ENCODE peak calls at places on chromosomes 6 and 20, in seven cellular contexts. Q, Y, I, T, H, U and L are unnamed samples.

GRCh38 chr6:31836676-31837611 is 9.4 kb downstream of the HSPA1B start:
- DNase-seq in Q (no peak), Y (no peak), I (no peak), T (peak), H (no peak), U (no peak), L (no peak)

GRCh38 chr6:47241742-47242482 is 67.8 kb downstream of the TNFRSF21 start:
- DNase-seq in Q (no peak), Y (no peak), I (no peak), T (no peak), H (no peak), U (no peak), L (no peak)

GRCh38 chr6:89146748-89147715 is 1.2 kb downstream of the PM20D2 start:
- DNase-seq in Q (no peak), Y (no peak), I (peak), T (no peak), H (no peak), U (no peak), L (no peak)

GRCh38 chr6:158991017-158991723 is 8.8 kb downstream of the RSPH3 start:
- DNase-seq in Q (no peak), Y (no peak), I (no peak), T (no peak), H (no peak), U (no peak), L (no peak)

GRCh38 chr6:41637179-41638001 is 878 bp upstream of the MDFI start:
- DNase-seq in Q (peak), Y (no peak), I (no peak), T (no peak), H (no peak), U (peak), L (no peak)

GRCh38 chr6:15451738-15452137 is 205.9 kb downstream of the JARID2 start:
- DNase-seq in Q (no peak), Y (no peak), I (no peak), T (no peak), H (no peak), U (no peak), L (no peak)

GRCh38 chr6:148037496-148037895 is 305.1 kb upstream of the SASH1 start:
- DNase-seq in Q (no peak), Y (no peak), I (no peak), T (no peak), H (no peak), U (no peak), L (no peak)

GRCh38 chr6:87391334-87391733 is 16.4 kb upstream of the CFAP206 start:
- DNase-seq in Q (peak), Y (no peak), I (peak), T (peak), H (no peak), U (no peak), L (no peak)

GRCh38 chr20:11718474-11719094 is 199.1 kb upstream of the BTBD3 start:
- DNase-seq in Q (no peak), Y (no peak), I (no peak), T (no peak), H (no peak), U (no peak), L (no peak)

GRCh38 chr20:38547288-38547825 is 33.6 kb upstream of the ADIG start:
- DNase-seq in Q (no peak), Y (no peak), I (no peak), T (no peak), H (no peak), U (no peak), L (no peak)

GRCh38 chr6:77609106-77609505 is 43.7 kb upstream of the MEI4 start:
- DNase-seq in Q (no peak), Y (no peak), I (no peak), T (no peak), H (no peak), U (no peak), L (no peak)

GRCh38 chr6:24996145-24996836 is 60.5 kb upstream of the RIPOR2 start:
- DNase-seq in Q (no peak), Y (no peak), I (no peak), T (no peak), H (no peak), U (no peak), L (no peak)

GRCh38 chr6:75991941-75992340 is 80.5 kb downstream of the IMPG1 start:
- DNase-seq in Q (no peak), Y (no peak), I (peak), T (no peak), H (no peak), U (no peak), L (no peak)

GRCh38 chr6:8627085-8627861 is 191.9 kb upstream of the SLC35B3 start:
- DNase-seq in Q (no peak), Y (no peak), I (no peak), T (no peak), H (peak), U (no peak), L (peak)

GRCh38 chr6:18213439-18213838 is 50.9 kb downstream of the DEK start:
- DNase-seq in Q (no peak), Y (no peak), I (no peak), T (no peak), H (no peak), U (peak), L (no peak)

GRCh38 chr6:38943964-38944363 is 104.6 kb upstream of the GLP1R start:
- DNase-seq in Q (no peak), Y (no peak), I (no peak), T (no peak), H (no peak), U (no peak), L (no peak)

GRCh38 chr20:19692685-19693119 is 65.4 kb upstream of the RIN2 start:
- DNase-seq in Q (peak), Y (peak), I (peak), T (peak), H (no peak), U (peak), L (peak)

GRCh38 chr6:84457276-84457675 is 229.8 kb upstream of the CEP162 start:
- DNase-seq in Q (no peak), Y (no peak), I (no peak), T (no peak), H (no peak), U (no peak), L (no peak)

GRCh38 chr6:168526841-168527281 is 85.9 kb downstream of the SMOC2 start:
- DNase-seq in Q (no peak), Y (no peak), I (no peak), T (no peak), H (no peak), U (no peak), L (no peak)

GRCh38 chr6:32087574-32088486 is 21.3 kb downstream of the TNXB start:
- DNase-seq in Q (peak), Y (peak), I (peak), T (peak), H (no peak), U (peak), L (peak)

GRCh38 chr6:168359794-168360193 is 40.2 kb upstream of the DACT2 start:
- DNase-seq in Q (no peak), Y (no peak), I (no peak), T (no peak), H (no peak), U (no peak), L (no peak)

GRCh38 chr6:39221115-39221514 is 8.2 kb downstream of the KCNK5 start:
- DNase-seq in Q (no peak), Y (no peak), I (no peak), T (no peak), H (no peak), U (no peak), L (no peak)

GRCh38 chr20:57428611-57429496 is 37.7 kb downstream of the RBM38 start:
- DNase-seq in Q (no peak), Y (no peak), I (peak), T (no peak), H (no peak), U (no peak), L (no peak)

GRCh38 chr6:118313208-118313607 is 234.9 kb upstream of the PLN start:
- DNase-seq in Q (no peak), Y (no peak), I (no peak), T (no peak), H (no peak), U (no peak), L (no peak)

GRCh38 chr6:143271024-143271423 is 179.5 kb downstream of the ADAT2 start:
- DNase-seq in Q (peak), Y (no peak), I (peak), T (no peak), H (no peak), U (no peak), L (no peak)

GRCh38 chr6:113828984-113829701 is 28.0 kb upstream of the MARCKS start:
- DNase-seq in Q (no peak), Y (no peak), I (no peak), T (no peak), H (no peak), U (no peak), L (no peak)

GRCh38 chr20:57440678-57441509 is 49.7 kb downstream of the RBM38 start:
- DNase-seq in Q (peak), Y (no peak), I (no peak), T (no peak), H (no peak), U (no peak), L (no peak)

GRCh38 chr6:43267619-43268347 is 24.5 kb downstream of the TTBK1 start:
- DNase-seq in Q (no peak), Y (no peak), I (peak), T (peak), H (no peak), U (no peak), L (no peak)

GRCh38 chr20:24838551-24839530 is 110.2 kb upstream of the CST7 start:
- DNase-seq in Q (no peak), Y (no peak), I (no peak), T (no peak), H (peak), U (no peak), L (peak)

GRCh38 chr20:34984756-34985261 is 29.1 kb downstream of the MYH7B start:
- DNase-seq in Q (no peak), Y (no peak), I (no peak), T (no peak), H (no peak), U (no peak), L (no peak)

GRCh38 chr6:33418690-33419291 is 884 bp upstream of the CUTA start:
- DNase-seq in Q (no peak), Y (no peak), I (no peak), T (peak), H (no peak), U (peak), L (no peak)

GRCh38 chr6:108589244-108589730 is 28.6 kb downstream of the FOXO3 start:
- DNase-seq in Q (peak), Y (no peak), I (peak), T (peak), H (no peak), U (peak), L (no peak)

GRCh38 chr6:3535716-3536435 is 79.0 kb upstream of the SLC22A23 start:
- DNase-seq in Q (no peak), Y (no peak), I (no peak), T (no peak), H (no peak), U (peak), L (no peak)

GRCh38 chr6:37365791-37366190 is 12.0 kb downstream of the RNF8 start:
- DNase-seq in Q (peak), Y (no peak), I (peak), T (no peak), H (no peak), U (no peak), L (no peak)

GRCh38 chr6:53032853-53033252 is 32.4 kb upstream of the FBXO9 start:
- DNase-seq in Q (no peak), Y (no peak), I (no peak), T (no peak), H (no peak), U (no peak), L (no peak)

DNA sequence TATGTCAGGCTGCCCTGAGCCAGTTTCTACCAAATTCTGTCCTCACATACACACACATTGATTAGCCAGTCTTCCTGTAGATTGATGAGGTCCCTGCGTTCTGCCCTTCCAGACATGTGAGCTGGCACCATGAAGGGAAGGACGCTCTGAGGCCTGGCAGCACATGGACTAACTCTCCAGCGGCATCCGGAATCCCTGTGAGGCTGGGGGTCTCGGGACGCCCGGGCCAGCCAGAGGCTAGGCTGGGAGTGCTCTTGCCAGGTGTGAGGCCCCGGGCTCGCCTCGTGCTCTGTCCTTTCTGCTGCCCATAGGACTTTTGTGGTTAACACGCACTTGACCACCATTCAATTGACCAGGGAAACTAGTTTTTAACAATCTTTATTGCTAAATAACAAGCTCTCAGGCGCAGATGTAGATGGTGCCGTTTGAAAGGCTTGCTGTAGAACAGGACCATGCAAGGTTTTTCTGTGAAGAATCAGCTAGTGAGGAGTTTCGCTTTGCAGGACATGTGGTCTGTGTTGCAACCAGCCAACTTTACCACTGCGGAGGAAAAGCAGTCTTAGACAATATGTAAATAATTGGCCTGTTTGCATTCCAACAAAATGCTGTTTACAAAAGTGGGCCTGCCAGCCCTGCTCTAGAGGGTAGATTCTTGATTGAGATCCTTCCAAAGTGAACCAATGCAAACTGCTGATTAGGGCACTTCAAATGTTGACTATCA is 29.3 kb downstream of the FOXF2 start:
- DNase-seq in Q (no peak), Y (no peak), I (no peak), T (no peak), H (no peak), U (no peak), L (no peak)
- TF ChIP-seq TAF1 in Q (no peak), Y (no peak), I (no peak), T (no peak), H (no peak), U (no peak), L (no peak)

DNA sequence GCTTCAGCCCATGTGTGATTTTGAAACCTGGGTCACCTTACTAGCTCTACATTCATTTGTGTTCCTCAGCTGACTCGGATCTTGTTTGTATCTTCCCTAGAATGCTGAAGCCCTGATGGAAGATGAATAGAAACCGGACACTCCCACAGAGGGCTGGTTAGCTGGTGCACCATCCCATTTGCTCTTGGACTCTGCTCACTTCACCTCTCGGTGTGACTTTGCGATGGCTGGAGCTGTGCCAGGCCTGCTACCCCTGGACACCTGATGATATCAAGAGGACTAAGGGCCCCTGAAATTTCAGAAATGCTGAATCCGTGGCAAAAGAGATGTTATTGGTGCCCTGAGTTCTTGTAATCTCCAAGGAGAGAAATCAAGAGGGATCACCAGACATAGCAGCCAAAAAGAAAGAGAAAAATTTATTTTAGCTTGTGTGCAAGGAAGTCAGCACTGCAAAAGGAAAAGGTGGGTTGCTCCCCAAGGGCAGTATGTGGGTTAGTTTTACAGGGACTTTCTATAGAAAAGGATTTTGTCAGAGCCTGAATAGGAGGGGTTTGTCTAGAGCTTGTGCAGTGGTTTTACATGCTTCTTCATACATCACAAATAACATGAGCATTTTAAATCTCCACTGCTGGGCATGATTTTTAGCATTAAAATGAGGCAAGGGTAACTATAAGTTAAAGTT is 426.3 kb upstream of the NOX3 start:
- DNase-seq in Q (no peak), Y (no peak), I (no peak), T (no peak), H (no peak), U (no peak), L (no peak)
- TF ChIP-seq TAF1 in Q (no peak), Y (no peak), I (no peak), T (no peak), H (no peak), U (no peak), L (no peak)

GRCh38 chr6:128114164-128114563 is 213.3 kb upstream of the THEMIS start:
- DNase-seq in Q (no peak), Y (no peak), I (no peak), T (no peak), H (no peak), U (no peak), L (no peak)

GRCh38 chr6:128121610-128122009 is 220.8 kb upstream of the THEMIS start:
- DNase-seq in Q (no peak), Y (no peak), I (no peak), T (no peak), H (no peak), U (no peak), L (no peak)

GRCh38 chr6:128117916-128118315 is 217.1 kb upstream of the THEMIS start:
- DNase-seq in Q (no peak), Y (no peak), I (no peak), T (no peak), H (no peak), U (no peak), L (no peak)

GRCh38 chr6:128121190-128121589 is 220.3 kb upstream of the THEMIS start:
- DNase-seq in Q (no peak), Y (no peak), I (no peak), T (no peak), H (no peak), U (no peak), L (no peak)

DNA sequence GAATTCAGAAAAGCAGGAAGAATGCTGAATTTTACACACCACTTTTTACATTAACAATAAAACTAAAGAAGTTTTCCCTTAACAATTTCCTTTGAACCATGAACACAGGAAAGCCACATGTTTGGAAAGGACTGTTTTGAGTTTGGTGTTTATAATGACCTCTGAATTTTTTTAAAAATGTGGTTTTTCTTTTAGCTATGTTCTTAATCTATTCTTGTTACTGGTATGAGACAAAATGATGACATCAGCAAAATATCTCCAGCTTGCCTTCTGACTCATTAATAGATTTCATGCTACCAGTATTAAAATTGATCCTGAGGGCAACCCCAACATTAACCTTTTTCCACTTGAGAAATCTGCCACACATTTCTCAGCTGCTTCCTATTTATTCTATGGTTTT is 217.5 kb upstream of the THEMIS start:
- DNase-seq in Q (no peak), Y (no peak), I (no peak), T (no peak), H (no peak), U (no peak), L (no peak)
- TF ChIP-seq TAF1 in Q (no peak), Y (no peak), I (no peak), T (no peak), H (no peak), U (no peak), L (no peak)

GRCh38 chr20:32634041-32634805 is 39.5 kb downstream of the C20orf203 start:
- DNase-seq in Q (no peak), Y (no peak), I (no peak), T (peak), H (no peak), U (no peak), L (no peak)

GRCh38 chr20:32636278-32636677 is 37.5 kb downstream of the C20orf203 start:
- DNase-seq in Q (no peak), Y (no peak), I (no peak), T (no peak), H (no peak), U (no peak), L (no peak)

GRCh38 chr20:32636821-32637220 is 36.9 kb downstream of the C20orf203 start:
- DNase-seq in Q (no peak), Y (no peak), I (no peak), T (no peak), H (no peak), U (no peak), L (no peak)

GRCh38 chr20:32637311-32637710 is 36.4 kb downstream of the C20orf203 start:
- DNase-seq in Q (no peak), Y (no peak), I (no peak), T (no peak), H (no peak), U (no peak), L (no peak)

GRCh38 chr20:32635764-32636163 is 38.0 kb downstream of the C20orf203 start:
- DNase-seq in Q (no peak), Y (no peak), I (no peak), T (no peak), H (no peak), U (no peak), L (no peak)
- TF ChIP-seq TAF1 in Q (no peak), Y (no peak), I (no peak), T (no peak), H (no peak), U (no peak), L (no peak)

DNA sequence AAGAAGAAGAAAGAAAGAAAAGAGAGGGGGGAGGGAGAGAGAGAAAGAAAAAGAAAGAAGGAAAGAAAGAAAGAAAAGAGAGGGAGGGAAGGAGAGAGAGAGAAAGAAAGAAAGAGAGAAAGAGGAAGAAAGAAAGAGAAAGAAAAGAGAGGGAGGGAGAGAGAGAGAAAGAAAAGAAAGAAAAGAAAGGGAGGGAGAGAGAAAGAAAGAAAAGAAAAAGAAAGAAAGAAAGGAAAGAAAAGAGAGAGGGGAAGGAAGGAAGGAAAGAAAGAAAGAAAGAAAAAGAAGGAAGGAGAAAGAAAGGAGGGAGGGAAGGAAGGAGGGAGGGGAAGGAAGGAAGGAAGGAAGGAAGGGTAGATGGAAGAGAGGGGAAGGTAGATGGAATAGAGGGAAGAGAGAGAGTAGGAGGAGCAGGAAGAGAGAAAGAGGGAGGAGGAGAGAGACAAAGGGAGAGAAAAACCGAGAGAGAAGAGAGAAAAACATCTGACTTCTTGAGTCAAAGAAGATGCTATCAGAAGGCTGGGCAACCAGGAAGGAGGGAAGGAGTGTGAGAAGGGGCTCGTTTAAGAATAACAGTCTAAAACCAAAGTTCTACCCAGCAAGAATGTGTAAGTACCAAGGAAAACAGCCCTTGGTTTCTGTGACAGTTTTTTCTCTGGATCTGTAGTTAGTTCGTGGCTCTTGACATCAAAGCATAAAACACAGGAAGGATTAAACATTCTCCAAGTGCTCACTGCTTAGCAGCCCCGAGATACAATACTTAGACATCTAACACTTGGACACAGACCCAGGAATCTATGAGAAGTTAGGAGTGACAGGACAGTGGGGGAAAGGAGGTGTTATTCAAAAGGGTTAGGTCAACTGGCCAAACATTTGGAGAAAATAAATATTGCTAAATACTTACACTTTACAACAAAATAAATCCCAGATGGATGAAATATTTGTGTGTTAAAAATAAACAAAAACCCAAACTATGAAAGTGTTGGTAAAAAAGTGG is 131.9 kb upstream of the STMND1 start:
- DNase-seq in Q (no peak), Y (no peak), I (no peak), T (no peak), H (no peak), U (no peak), L (no peak)
- TF ChIP-seq TAF1 in Q (no peak), Y (no peak), I (no peak), T (no peak), H (no peak), U (no peak), L (no peak)